ENCODE peak calls at places on chromosomes 3 and 15, in seven cellular contexts. One of them, this sample, is unnamed.

GRCh38 chr3:55059027-55059629 is 131.3 kb upstream of the LRTM1 start:
- DNase-seq in K562: no peak
- DNase-seq in GM12878: no peak
- DNase-seq in HCT116: no peak
- DNase-seq in SK-N-SH: no peak
- DNase-seq in H1: no peak
- DNase-seq in HepG2: no peak
- DNase-seq in this sample: no peak

GRCh38 chr3:73140772-73141434 is 79.4 kb downstream of the EBLN2 start:
- DNase-seq in K562: no peak
- DNase-seq in GM12878: no peak
- DNase-seq in HCT116: no peak
- DNase-seq in SK-N-SH: no peak
- DNase-seq in H1: no peak
- DNase-seq in HepG2: no peak
- DNase-seq in this sample: no peak

GRCh38 chr3:14802332-14802731 is 16.4 kb upstream of the FGD5 start:
- DNase-seq in K562: no peak
- DNase-seq in GM12878: no peak
- DNase-seq in HCT116: no peak
- DNase-seq in SK-N-SH: no peak
- DNase-seq in H1: no peak
- DNase-seq in HepG2: peak; percentile 23
- DNase-seq in this sample: no peak

GRCh38 chr3:39569095-39569494 is 101.6 kb downstream of the MOBP start:
- DNase-seq in K562: no peak
- DNase-seq in GM12878: no peak
- DNase-seq in HCT116: no peak
- DNase-seq in SK-N-SH: no peak
- DNase-seq in H1: no peak
- DNase-seq in HepG2: no peak
- DNase-seq in this sample: no peak

GRCh38 chr3:50478051-50478450 is 25.4 kb downstream of the CACNA2D2 start:
- DNase-seq in K562: no peak
- DNase-seq in GM12878: no peak
- DNase-seq in HCT116: no peak
- DNase-seq in SK-N-SH: no peak
- DNase-seq in H1: no peak
- DNase-seq in HepG2: no peak
- DNase-seq in this sample: no peak

GRCh38 chr3:179045719-179046402 is 25.7 kb downstream of the ZMAT3 start:
- DNase-seq in K562: no peak
- DNase-seq in GM12878: peak; percentile 74
- DNase-seq in HCT116: no peak
- DNase-seq in SK-N-SH: no peak
- DNase-seq in H1: no peak
- DNase-seq in HepG2: no peak
- DNase-seq in this sample: no peak

GRCh38 chr3:11509175-11510000 is 134.3 kb downstream of the VGLL4 start:
- DNase-seq in K562: peak; percentile 73
- DNase-seq in GM12878: no peak
- DNase-seq in HCT116: no peak
- DNase-seq in SK-N-SH: peak; percentile 81
- DNase-seq in H1: no peak
- DNase-seq in HepG2: peak; percentile 31
- DNase-seq in this sample: peak; percentile 63

GRCh38 chr3:120101624-120102023 is 7.4 kb upstream of the GSK3B start:
- DNase-seq in K562: no peak
- DNase-seq in GM12878: no peak
- DNase-seq in HCT116: no peak
- DNase-seq in SK-N-SH: no peak
- DNase-seq in H1: no peak
- DNase-seq in HepG2: no peak
- DNase-seq in this sample: no peak

GRCh38 chr3:22117751-22118346 is 366.8 kb upstream of the ZNF385D start:
- DNase-seq in K562: peak; percentile 11
- DNase-seq in GM12878: no peak
- DNase-seq in HCT116: peak; percentile 6
- DNase-seq in SK-N-SH: peak; percentile 6
- DNase-seq in H1: no peak
- DNase-seq in HepG2: peak; percentile 34
- DNase-seq in this sample: peak; percentile 65

GRCh38 chr15:36133686-36134085 is 445.7 kb upstream of the CDIN1 start:
- DNase-seq in K562: no peak
- DNase-seq in GM12878: no peak
- DNase-seq in HCT116: no peak
- DNase-seq in SK-N-SH: no peak
- DNase-seq in H1: no peak
- DNase-seq in HepG2: no peak
- DNase-seq in this sample: no peak

GRCh38 chr3:45611619-45612018 is 17.1 kb downstream of the LIMD1 start:
- DNase-seq in K562: no peak
- DNase-seq in GM12878: no peak
- DNase-seq in HCT116: no peak
- DNase-seq in SK-N-SH: no peak
- DNase-seq in H1: no peak
- DNase-seq in HepG2: peak; percentile 61
- DNase-seq in this sample: no peak

GRCh38 chr15:90402230-90402629 is 14.2 kb downstream of the IQGAP1 start:
- DNase-seq in K562: no peak
- DNase-seq in GM12878: no peak
- DNase-seq in HCT116: peak; percentile 54
- DNase-seq in SK-N-SH: no peak
- DNase-seq in H1: no peak
- DNase-seq in HepG2: peak; percentile 29
- DNase-seq in this sample: no peak

GRCh38 chr3:1967525-1967924 is 131.1 kb upstream of the CNTN4 start:
- DNase-seq in K562: no peak
- DNase-seq in GM12878: no peak
- DNase-seq in HCT116: no peak
- DNase-seq in SK-N-SH: no peak
- DNase-seq in H1: no peak
- DNase-seq in HepG2: no peak
- DNase-seq in this sample: no peak

GRCh38 chr3:2090512-2090911 is 8.2 kb upstream of the CNTN4 start:
- DNase-seq in K562: no peak
- DNase-seq in GM12878: no peak
- DNase-seq in HCT116: no peak
- DNase-seq in SK-N-SH: no peak
- DNase-seq in H1: no peak
- DNase-seq in HepG2: no peak
- DNase-seq in this sample: no peak

GRCh38 chr15:59847925-59848415 is 156.1 kb upstream of the FOXB1 start:
- DNase-seq in K562: no peak
- DNase-seq in GM12878: no peak
- DNase-seq in HCT116: no peak
- DNase-seq in SK-N-SH: no peak
- DNase-seq in H1: no peak
- DNase-seq in HepG2: no peak
- DNase-seq in this sample: no peak

DNA sequence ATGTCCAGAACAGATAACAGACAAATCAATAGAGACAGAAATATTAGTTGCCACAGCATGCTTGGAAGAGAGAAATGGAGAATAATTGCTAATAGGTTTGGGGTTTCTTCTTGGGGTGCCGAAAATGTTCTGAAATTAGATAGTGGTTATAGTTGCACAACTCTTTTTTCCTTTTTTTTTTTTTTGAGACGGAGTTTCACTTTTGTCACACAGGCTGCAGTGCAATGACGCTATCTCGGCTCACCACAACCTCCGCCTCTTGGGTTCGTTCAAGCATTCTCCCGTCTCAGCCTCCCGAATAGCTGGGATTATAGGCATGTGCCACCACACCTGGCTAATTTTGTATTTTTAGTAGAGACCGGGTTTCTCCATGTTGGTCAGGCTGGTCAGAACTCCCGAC is 163.3 kb downstream of the PLCH1 start:
- DNase-seq in K562: no peak
- DNase-seq in GM12878: no peak
- DNase-seq in HCT116: no peak
- DNase-seq in SK-N-SH: no peak
- DNase-seq in H1: no peak
- DNase-seq in HepG2: no peak
- DNase-seq in this sample: no peak
- TF ChIP-seq JUND in K562: no peak
- TF ChIP-seq JUND in GM12878: no peak
- TF ChIP-seq JUND in HCT116: no peak
- TF ChIP-seq JUND in SK-N-SH: no peak
- TF ChIP-seq JUND in H1: no peak
- TF ChIP-seq JUND in HepG2: no peak
- TF ChIP-seq JUND in this sample: no peak

GRCh38 chr15:97648728-97649127 is 311.8 kb upstream of the ARRDC4 start:
- DNase-seq in K562: no peak
- DNase-seq in GM12878: no peak
- DNase-seq in HCT116: no peak
- DNase-seq in SK-N-SH: no peak
- DNase-seq in H1: no peak
- DNase-seq in HepG2: no peak
- DNase-seq in this sample: no peak

GRCh38 chr15:97652041-97652440 is 308.5 kb upstream of the ARRDC4 start:
- DNase-seq in K562: no peak
- DNase-seq in GM12878: no peak
- DNase-seq in HCT116: no peak
- DNase-seq in SK-N-SH: no peak
- DNase-seq in H1: no peak
- DNase-seq in HepG2: no peak
- DNase-seq in this sample: peak; percentile 52

GRCh38 chr15:97652700-97653167 is 307.8 kb upstream of the ARRDC4 start:
- DNase-seq in K562: no peak
- DNase-seq in GM12878: no peak
- DNase-seq in HCT116: no peak
- DNase-seq in SK-N-SH: peak; percentile 1
- DNase-seq in H1: no peak
- DNase-seq in HepG2: no peak
- DNase-seq in this sample: no peak

GRCh38 chr15:97653896-97654295 is 306.6 kb upstream of the ARRDC4 start:
- DNase-seq in K562: no peak
- DNase-seq in GM12878: no peak
- DNase-seq in HCT116: no peak
- DNase-seq in SK-N-SH: no peak
- DNase-seq in H1: no peak
- DNase-seq in HepG2: no peak
- DNase-seq in this sample: no peak

DNA sequence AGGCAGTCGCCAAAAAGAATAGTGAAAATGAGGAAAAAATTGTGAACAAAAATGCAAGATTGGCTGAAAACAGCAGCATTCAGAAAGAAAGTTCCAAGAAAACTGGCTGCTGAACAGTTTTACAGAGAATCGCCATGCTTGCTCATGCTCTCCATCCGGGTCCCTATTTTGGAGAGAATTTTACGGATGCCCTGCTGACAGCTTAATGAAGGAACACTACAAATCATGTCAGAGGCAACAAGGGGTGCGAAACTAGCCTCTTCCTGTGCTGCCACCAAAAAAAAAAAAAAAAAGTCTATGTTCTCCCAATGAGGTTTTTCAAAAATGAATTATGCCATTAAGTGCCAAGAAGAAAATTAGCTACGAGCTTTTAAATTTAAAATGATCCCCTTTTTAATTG is 305.8 kb upstream of the ARRDC4 start:
- DNase-seq in K562: no peak
- DNase-seq in GM12878: no peak
- DNase-seq in HCT116: no peak
- DNase-seq in SK-N-SH: no peak
- DNase-seq in H1: no peak
- DNase-seq in HepG2: no peak
- DNase-seq in this sample: no peak
- TF ChIP-seq JUND in K562: no peak
- TF ChIP-seq JUND in GM12878: no peak
- TF ChIP-seq JUND in HCT116: no peak
- TF ChIP-seq JUND in SK-N-SH: no peak
- TF ChIP-seq JUND in H1: no peak
- TF ChIP-seq JUND in HepG2: no peak
- TF ChIP-seq JUND in this sample: no peak

GRCh38 chr3:105503191-105503593 is 136.5 kb downstream of the ALCAM start:
- DNase-seq in K562: no peak
- DNase-seq in GM12878: no peak
- DNase-seq in HCT116: no peak
- DNase-seq in SK-N-SH: no peak
- DNase-seq in H1: no peak
- DNase-seq in HepG2: peak; percentile 95
- DNase-seq in this sample: no peak

GRCh38 chr3:105502333-105502732 is 135.6 kb downstream of the ALCAM start:
- DNase-seq in K562: no peak
- DNase-seq in GM12878: no peak
- DNase-seq in HCT116: no peak
- DNase-seq in SK-N-SH: no peak
- DNase-seq in H1: no peak
- DNase-seq in HepG2: no peak
- DNase-seq in this sample: no peak

GRCh38 chr3:105505167-105505566 is 138.5 kb downstream of the ALCAM start:
- DNase-seq in K562: no peak
- DNase-seq in GM12878: no peak
- DNase-seq in HCT116: no peak
- DNase-seq in SK-N-SH: no peak
- DNase-seq in H1: no peak
- DNase-seq in HepG2: no peak
- DNase-seq in this sample: no peak

DNA sequence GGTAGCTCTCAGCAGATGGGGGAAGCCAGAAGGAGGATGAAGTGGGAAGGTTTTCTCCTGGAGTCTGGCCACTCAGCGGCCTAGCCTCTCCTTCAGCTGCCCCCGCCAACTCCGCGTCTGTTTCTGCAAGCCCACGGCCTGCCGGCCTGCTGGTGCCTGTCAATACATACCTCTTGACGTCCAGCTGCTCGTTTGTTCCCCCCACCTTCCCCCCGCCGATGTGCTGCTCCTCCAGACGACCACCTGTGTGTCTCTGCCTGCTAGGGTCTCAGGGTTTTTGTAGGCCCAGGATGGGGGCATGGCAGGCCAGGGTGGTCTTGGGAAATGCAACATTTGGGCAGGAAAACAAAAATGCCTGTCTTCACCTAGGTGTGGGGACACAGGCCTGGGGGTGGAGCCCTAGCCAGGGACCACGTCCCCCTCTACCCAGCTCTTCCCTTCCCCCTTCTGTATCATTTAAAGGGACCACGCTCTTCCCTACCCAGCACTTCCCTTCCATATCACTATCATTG is 137.8 kb downstream of the ALCAM start:
- DNase-seq in K562: no peak
- DNase-seq in GM12878: no peak
- DNase-seq in HCT116: no peak
- DNase-seq in SK-N-SH: no peak
- DNase-seq in H1: no peak
- DNase-seq in HepG2: no peak
- DNase-seq in this sample: no peak
- TF ChIP-seq JUND in K562: no peak
- TF ChIP-seq JUND in GM12878: no peak
- TF ChIP-seq JUND in HCT116: no peak
- TF ChIP-seq JUND in SK-N-SH: no peak
- TF ChIP-seq JUND in H1: no peak
- TF ChIP-seq JUND in HepG2: no peak
- TF ChIP-seq JUND in this sample: no peak

DNA sequence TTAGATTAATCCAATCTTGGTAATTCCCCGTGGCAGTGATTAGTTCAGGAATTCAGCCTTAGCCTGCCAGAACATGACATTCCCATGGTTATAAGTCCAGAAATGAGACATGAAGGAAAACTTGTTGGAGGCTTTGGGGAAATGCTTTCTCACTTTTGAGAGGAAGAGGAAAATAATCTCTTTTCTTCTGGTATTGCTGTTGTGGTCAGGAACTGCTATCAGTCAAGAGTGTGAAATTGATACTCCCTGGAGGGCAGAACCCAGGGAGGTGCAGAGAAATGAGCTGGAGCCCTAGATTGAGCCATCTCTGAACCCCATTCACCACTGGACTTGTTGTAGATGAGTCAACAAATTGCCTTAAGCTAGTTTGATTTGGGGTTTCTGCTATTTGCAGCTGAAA is 38.6 kb upstream of the APH1B start:
- DNase-seq in K562: peak; percentile 23
- DNase-seq in GM12878: peak; percentile 50
- DNase-seq in HCT116: no peak
- DNase-seq in SK-N-SH: no peak
- DNase-seq in H1: no peak
- DNase-seq in HepG2: no peak
- DNase-seq in this sample: no peak
- TF ChIP-seq JUND in K562: no peak
- TF ChIP-seq JUND in GM12878: no peak
- TF ChIP-seq JUND in HCT116: no peak
- TF ChIP-seq JUND in SK-N-SH: no peak
- TF ChIP-seq JUND in H1: no peak
- TF ChIP-seq JUND in HepG2: no peak
- TF ChIP-seq JUND in this sample: no peak